ENCODE peak calls at places on chromosomes 6 and 20, in seven cellular contexts. C, D, H, G, F, A and I are unnamed samples.
A peak's percentile ranks its signal among the peaks of the same experiment; 100 is the strongest.

GRCh38 chr6:79536615-79536968 is 638 bp downstream of the LCA5 start:
- DNase-seq in A (no peak), C (peak; percentile 31), F (peak; percentile 65), G (no peak), H (no peak), D (no peak), I (no peak)

GRCh38 chr6:37005061-37005810 is at the start of gene FGD2:
- DNase-seq in G (no peak), A (no peak), F (no peak), H (no peak), C (no peak), D (no peak), I (no peak)

GRCh38 chr6:43942616-43943015 is 172.6 kb downstream of the VEGFA start:
- DNase-seq in H (no peak), F (no peak), A (no peak), C (no peak), G (peak; percentile 13), D (no peak), I (no peak)

GRCh38 chr6:28769626-28770402 is 154.0 kb downstream of the TRIM27 start:
- DNase-seq in G (peak; percentile 65), C (peak; percentile 20), H (no peak), D (peak; percentile 88), F (peak; percentile 7), A (peak; percentile 81), I (no peak)

GRCh38 chr6:150544793-150545192 is 54.9 kb upstream of the PLEKHG1 start:
- DNase-seq in D (no peak), H (no peak), F (no peak), G (no peak), A (no peak), C (no peak), I (no peak)

GRCh38 chr6:82840571-82840970 is 225.1 kb downstream of the UBE3D start:
- DNase-seq in G (no peak), A (no peak), F (no peak), H (no peak), C (peak; percentile 2), D (no peak), I (no peak)

GRCh38 chr6:89433637-89434499 is 916 bp downstream of the ANKRD6 start:
- DNase-seq in H (no peak), C (no peak), D (peak; percentile 86), F (no peak), A (peak; percentile 19), G (no peak), I (no peak)

GRCh38 chr6:148021135-148021534 is 321.5 kb upstream of the SASH1 start:
- DNase-seq in F (no peak), A (no peak), G (no peak), C (no peak), H (no peak), D (no peak), I (no peak)

GRCh38 chr6:159992366-159992765 is 23.5 kb downstream of the IGF2R start:
- DNase-seq in F (no peak), H (no peak), G (no peak), C (no peak), D (no peak), A (no peak), I (no peak)

GRCh38 chr20:10715035-10715434 is 41.2 kb upstream of the JAG1 start:
- DNase-seq in A (no peak), H (no peak), F (peak; percentile 89), D (no peak), G (no peak), C (peak; percentile 89), I (no peak)

GRCh38 chr6:31272856-31273626 is 1.1 kb upstream of the HLA-C start:
- DNase-seq in D (peak; percentile 3), C (no peak), G (no peak), H (no peak), F (no peak), A (no peak), I (no peak)

GRCh38 chr6:55705381-55705780 is 126.4 kb upstream of the HMGCLL1 start:
- DNase-seq in F (no peak), H (no peak), D (no peak), C (peak; percentile 7), G (no peak), A (no peak), I (no peak)

GRCh38 chr20:52083627-52084232 is 107.8 kb downstream of the ZFP64 start:
- DNase-seq in A (peak; percentile 48), D (peak; percentile 64), C (peak; percentile 75), F (peak; percentile 74), G (peak; percentile 57), H (peak; percentile 25), I (peak; percentile 59)

GRCh38 chr6:12474167-12475140 is 184.3 kb downstream of the EDN1 start:
- DNase-seq in C (no peak), F (no peak), H (no peak), G (no peak), D (no peak), A (no peak), I (no peak)

GRCh38 chr20:20849126-20849525 is 136.7 kb upstream of the RALGAPA2 start:
- DNase-seq in G (no peak), D (no peak), H (no peak), F (no peak), C (no peak), A (no peak), I (no peak)

GRCh38 chr20:55544638-55545037 is 460.7 kb downstream of the CBLN4 start:
- DNase-seq in G (no peak), H (no peak), C (no peak), A (no peak), F (no peak), D (no peak), I (no peak)

GRCh38 chr20:10280016-10280908 is 61.6 kb downstream of the SNAP25 start:
- DNase-seq in D (peak; percentile 87), C (peak; percentile 11), F (no peak), H (no peak), A (peak; percentile 59), G (no peak), I (no peak)

GRCh38 chr6:112524071-112524470 is 176.9 kb downstream of the RFPL4B start:
- DNase-seq in D (no peak), G (no peak), H (no peak), A (no peak), F (no peak), C (no peak), I (no peak)

DNA sequence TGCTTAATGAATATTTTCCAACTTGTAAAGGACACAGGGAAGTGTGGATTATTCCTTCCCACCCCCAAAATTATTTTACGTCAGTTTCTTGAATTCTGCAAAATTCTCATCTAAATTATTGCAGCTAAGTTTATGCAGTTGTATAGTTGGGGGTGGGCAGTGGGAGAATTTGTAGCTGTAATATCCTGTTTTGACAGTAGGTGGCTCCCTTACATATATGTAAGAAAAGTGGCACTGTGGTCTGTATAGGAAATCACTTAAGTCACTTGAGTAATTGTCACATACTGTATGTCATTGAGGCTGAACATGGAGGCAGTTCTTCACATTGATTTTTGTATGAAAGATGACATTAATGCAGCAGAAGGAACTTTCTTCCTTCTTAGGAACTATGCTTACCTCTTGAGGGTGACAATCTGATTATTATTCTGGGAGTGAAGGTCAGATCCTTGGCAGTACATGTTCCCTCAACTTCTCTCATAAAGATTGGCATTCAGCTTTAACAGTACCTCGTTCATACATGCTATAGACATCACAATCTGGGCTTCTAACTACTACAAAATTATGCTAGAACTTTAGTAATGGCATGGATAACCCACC is 14.6 kb upstream of the CFAP206 start:
- DNase-seq in H (no peak), F (peak; percentile 73), D (peak; percentile 65), A (peak; percentile 23), C (peak; percentile 70), G (no peak), I (peak; percentile 56)
- H3K23ac ChIP-seq in H (no peak overlapping the region), F (no peak overlapping the region), D (no peak overlapping the region), A (no peak overlapping the region), C (no peak overlapping the region), G (no peak overlapping the region), I (no peak overlapping the region)

GRCh38 chr6:97215157-97215769 is 67.8 kb downstream of the MMS22L start:
- DNase-seq in C (peak; percentile 76), G (peak; percentile 37), H (peak; percentile 7), D (peak; percentile 65), A (peak; percentile 26), F (peak; percentile 62), I (peak; percentile 49)

GRCh38 chr6:97218912-97219311 is 64.1 kb downstream of the MMS22L start:
- DNase-seq in A (no peak), H (no peak), C (no peak), D (peak; percentile 43), G (no peak), F (no peak), I (no peak)
- H3K23ac ChIP-seq in A (no peak overlapping the region), H (no peak overlapping the region), C (no peak overlapping the region), D (no peak overlapping the region), G (no peak overlapping the region), F (no peak overlapping the region), I (no peak overlapping the region)

GRCh38 chr20:19380211-19380610 is 167.8 kb downstream of the SLC24A3 start:
- DNase-seq in H (no peak), D (no peak), F (no peak), A (no peak), C (no peak), G (no peak), I (no peak)

GRCh38 chr20:19374066-19374615 is 161.7 kb downstream of the SLC24A3 start:
- DNase-seq in H (no peak), F (no peak), G (no peak), A (no peak), D (no peak), C (no peak), I (no peak)

GRCh38 chr20:19375301-19375885 is 163.0 kb downstream of the SLC24A3 start:
- DNase-seq in D (no peak), C (no peak), A (no peak), H (no peak), F (no peak), G (no peak), I (no peak)

GRCh38 chr20:19378057-19378456 is 165.6 kb downstream of the SLC24A3 start:
- DNase-seq in A (no peak), F (no peak), G (no peak), C (no peak), D (no peak), H (no peak), I (no peak)

GRCh38 chr20:19376451-19376971 is 164.1 kb downstream of the SLC24A3 start:
- DNase-seq in A (no peak), G (no peak), D (no peak), H (no peak), C (no peak), F (no peak), I (no peak)
- H3K23ac ChIP-seq in A (no peak overlapping the region), G (no peak overlapping the region), D (no peak overlapping the region), H (no peak overlapping the region), C (no peak overlapping the region), F (no peak overlapping the region), I (no peak overlapping the region)

DNA sequence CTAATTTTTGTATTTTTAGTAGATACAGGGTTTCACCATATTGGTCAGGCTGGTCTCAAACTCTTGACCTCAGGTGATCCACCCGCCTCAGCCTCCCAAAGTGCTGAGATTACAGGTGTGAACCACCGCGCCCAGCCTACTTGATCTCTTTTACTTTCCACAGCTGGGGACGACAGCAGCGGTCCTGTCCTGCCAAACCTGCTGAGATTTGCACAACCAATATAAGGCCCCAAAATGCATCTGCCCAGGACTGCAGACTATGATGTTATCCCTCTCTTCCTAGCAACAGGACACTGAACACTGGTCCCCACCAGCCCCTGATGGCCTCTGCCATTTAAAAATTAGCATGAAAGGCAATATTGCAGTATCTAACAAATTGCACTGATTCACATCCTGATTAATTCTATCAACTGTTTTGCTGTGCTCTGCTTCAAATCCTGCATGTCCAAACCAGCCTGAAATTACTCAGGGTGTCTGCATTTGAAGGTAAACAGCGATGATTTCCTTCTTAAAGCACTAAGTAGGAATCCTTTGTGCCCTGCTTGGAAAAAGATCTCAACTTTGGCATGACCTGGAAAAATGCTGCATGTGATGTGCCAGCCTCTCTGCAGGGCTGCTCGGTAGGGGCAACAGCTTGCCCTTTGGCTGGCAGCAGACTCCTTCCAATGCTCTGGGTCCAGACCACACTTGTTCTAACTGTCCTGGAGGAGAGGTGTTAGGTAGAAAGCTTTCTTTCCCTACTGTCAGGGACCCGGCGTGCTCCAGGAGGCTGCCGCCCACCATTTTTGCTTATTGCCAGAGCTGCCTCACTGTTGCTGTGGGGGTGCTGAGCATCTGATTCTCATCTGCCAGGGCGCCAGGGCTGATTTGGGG is 27.4 kb upstream of the PXDC1 start:
- DNase-seq in G (no peak), F (no peak), D (no peak), A (no peak), H (no peak), C (no peak), I (no peak)
- H3K23ac ChIP-seq in G (no peak overlapping the region), F (no peak overlapping the region), D (no peak overlapping the region), A (no peak overlapping the region), H (no peak overlapping the region), C (no peak overlapping the region), I (no peak overlapping the region)